ENCODE peak calls at places on chromosomes 13 and 19, in five cellular contexts. T is A549, R is GM23338, O is HepG2, D is K562. K is an unnamed sample.

GRCh38 chr13:101727118-101727517 is 274.6 kb downstream of the ITGBL1 start:
- DNase-seq in R (no peak), T (no peak), D (no peak), O (no peak), K (no peak)

GRCh38 chr19:954672-955494 is 29.0 kb downstream of the ARID3A start:
- DNase-seq in T (no peak), D (peak), R (no peak), O (no peak), K (peak)

GRCh38 chr13:95185851-95186250 is 115.4 kb downstream of the ABCC4 start:
- DNase-seq in T (no peak), R (no peak), O (no peak), D (no peak), K (no peak)

GRCh38 chr13:32720026-32720425 is 133.8 kb downstream of the PDS5B start:
- DNase-seq in D (no peak), O (no peak), T (peak), R (no peak), K (no peak)

GRCh38 chr13:71866173-71867091 is 572 bp downstream of the DACH1 start:
- DNase-seq in D (no peak), T (no peak), R (peak), O (no peak), K (no peak)

GRCh38 chr13:40624338-40624737 is 42.1 kb downstream of the FOXO1 start:
- DNase-seq in T (no peak), R (no peak), D (no peak), O (no peak), K (no peak)

GRCh38 chr13:25732146-25732865 is 319.5 kb downstream of the SHISA2 start:
- DNase-seq in R (no peak), D (no peak), T (no peak), O (no peak), K (no peak)

GRCh38 chr13:79307433-79307861 is 98.6 kb downstream of the RBM26 start:
- DNase-seq in O (peak), R (no peak), T (peak), D (no peak), K (no peak)

GRCh38 chr13:29969286-29969685 is 118.9 kb upstream of the UBL3 start:
- DNase-seq in T (no peak), O (no peak), R (no peak), D (no peak), K (no peak)

GRCh38 chr19:3125900-3126524 is 9.8 kb upstream of the GNA15 start:
- DNase-seq in R (peak), T (peak), D (peak), O (peak), K (no peak)

GRCh38 chr13:113302940-113303339 is 5.9 kb downstream of the LAMP1 start:
- DNase-seq in R (no peak), D (no peak), O (no peak), T (no peak), K (no peak)

GRCh38 chr19:29576761-29577661 is 29.1 kb upstream of the POP4 start:
- DNase-seq in T (no peak), R (no peak), D (no peak), O (no peak), K (peak)

GRCh38 chr19:29523568-29523967 is 2.2 kb upstream of the VSTM2B start:
- DNase-seq in T (no peak), O (no peak), R (no peak), D (no peak), K (no peak)

GRCh38 chr13:63124863-63125262 is 1709.2 kb upstream of the PCDH20 start:
- DNase-seq in R (peak), D (no peak), O (peak), T (peak), K (no peak)

GRCh38 chr19:19445288-19445687 is 39.8 kb downstream of the GATAD2A start:
- DNase-seq in T (no peak), R (no peak), D (no peak), O (no peak), K (no peak)

GRCh38 chr13:85853901-85854663 is 54.9 kb upstream of the SLITRK6 start:
- DNase-seq in T (no peak), O (no peak), R (peak), D (no peak), K (no peak)

GRCh38 chr13:113756441-113757097 is 2.5 kb upstream of the TMEM255B start:
- DNase-seq in T (no peak), O (no peak), R (no peak), D (no peak), K (no peak)

GRCh38 chr19:45079063-45079910 is at the start of gene GEMIN7:
- DNase-seq in D (peak), O (peak), R (peak), T (peak), K (peak)

GRCh38 chr19:18738961-18739690 is 52.0 kb downstream of the COMP start:
- DNase-seq in O (no peak), R (no peak), T (no peak), D (no peak), K (no peak)

GRCh38 chr19:3554254-3555083 is 2.9 kb downstream of the MFSD12 start:
- DNase-seq in O (no peak), R (no peak), D (no peak), T (no peak), K (no peak)

GRCh38 chr13:27011661-27012060 is 159.9 kb downstream of the USP12 start:
- DNase-seq in R (no peak), D (no peak), T (no peak), O (no peak), K (no peak)

GRCh38 chr13:74062933-74063332 is 71.3 kb downstream of the KLF12 start:
- DNase-seq in D (no peak), T (no peak), R (no peak), O (no peak), K (peak)

GRCh38 chr13:62687727-62688126 is 1272.1 kb upstream of the PCDH20 start:
- DNase-seq in D (no peak), T (no peak), R (peak), O (no peak), K (no peak)

GRCh38 chr13:21894091-21894490 is 223.2 kb downstream of the FGF9 start:
- DNase-seq in O (no peak), R (no peak), D (no peak), T (no peak), K (no peak)

GRCh38 chr13:99866781-99867180 is 104.8 kb downstream of the ZIC5 start:
- DNase-seq in T (no peak), D (no peak), R (no peak), O (no peak), K (no peak)

GRCh38 chr19:39217094-39217493 is 13.0 kb upstream of the SYCN start:
- DNase-seq in D (no peak), O (no peak), T (no peak), R (no peak), K (no peak)

GRCh38 chr19:58059003-58059671 is at the start of gene ZNF135:
- DNase-seq in O (no peak), T (no peak), D (no peak), R (peak), K (no peak)

GRCh38 chr13:113815151-113816058 is 48.5 kb downstream of the GAS6 start:
- DNase-seq in T (no peak), O (no peak), D (no peak), R (no peak), K (peak)

GRCh38 chr19:2578911-2579677 is 103.2 kb downstream of the GADD45B start:
- DNase-seq in T (peak), D (peak), O (peak), R (peak), K (no peak)

GRCh38 chr13:76632388-76633044 is 253.7 kb downstream of the KCTD12 start:
- DNase-seq in O (no peak), D (no peak), T (no peak), R (peak), K (no peak)

GRCh38 chr19:27974082-27974513 is 1238.9 kb downstream of the UQCRFS1 start:
- DNase-seq in D (peak), T (peak), O (peak), R (peak), K (peak)

GRCh38 chr19:13139633-13140311 is 10.4 kb downstream of the STX10 start:
- DNase-seq in T (no peak), D (no peak), R (no peak), O (no peak), K (no peak)

GRCh38 chr13:43195551-43195950 is 172.2 kb downstream of the DNAJC15 start:
- DNase-seq in D (no peak), O (no peak), R (peak), T (no peak), K (no peak)

GRCh38 chr13:37833411-37833810 is 36.2 kb downstream of the TRPC4 start:
- DNase-seq in T (no peak), O (no peak), R (no peak), D (no peak), K (no peak)

DNA sequence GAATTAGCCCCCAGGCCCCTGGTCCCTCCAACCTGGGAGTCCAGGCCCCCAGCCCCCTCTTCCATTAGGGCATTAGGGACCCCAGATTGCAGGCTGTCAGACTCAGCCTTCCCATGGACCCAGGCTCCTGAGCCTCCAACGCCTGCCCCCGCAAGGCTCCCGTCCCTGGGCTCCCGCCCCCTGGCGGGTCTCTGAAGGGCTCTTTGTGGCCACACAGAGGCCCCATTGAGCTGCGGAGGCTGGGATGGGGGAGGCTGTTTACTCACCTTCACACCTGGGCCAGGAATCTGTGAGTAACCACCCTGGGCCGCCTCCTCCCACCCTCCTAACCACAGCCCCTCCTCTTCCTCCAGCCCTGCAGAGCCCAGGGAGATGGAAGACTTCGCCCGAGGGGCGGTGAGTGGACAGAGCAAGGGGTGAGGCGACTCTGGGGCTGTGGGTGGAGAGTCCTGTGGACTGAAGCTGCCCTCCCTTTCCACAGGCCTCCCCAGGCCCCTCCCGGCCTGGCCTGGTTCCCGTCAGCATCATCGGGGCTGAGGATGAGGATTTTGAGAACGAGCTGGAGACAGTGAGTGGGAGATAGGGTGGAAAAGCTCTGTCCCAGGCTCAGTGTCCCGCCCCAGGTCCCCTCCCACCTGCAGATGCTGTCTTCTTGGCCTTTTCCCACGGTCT is 4.9 kb downstream of the ARHGEF1 start:
- DNase-seq in D (no peak), T (no peak), R (peak), O (peak), K (no peak)
- TF ChIP-seq JUNB in D (no peak), T (no peak), R (no peak), O (peak), K (no peak)

DNA sequence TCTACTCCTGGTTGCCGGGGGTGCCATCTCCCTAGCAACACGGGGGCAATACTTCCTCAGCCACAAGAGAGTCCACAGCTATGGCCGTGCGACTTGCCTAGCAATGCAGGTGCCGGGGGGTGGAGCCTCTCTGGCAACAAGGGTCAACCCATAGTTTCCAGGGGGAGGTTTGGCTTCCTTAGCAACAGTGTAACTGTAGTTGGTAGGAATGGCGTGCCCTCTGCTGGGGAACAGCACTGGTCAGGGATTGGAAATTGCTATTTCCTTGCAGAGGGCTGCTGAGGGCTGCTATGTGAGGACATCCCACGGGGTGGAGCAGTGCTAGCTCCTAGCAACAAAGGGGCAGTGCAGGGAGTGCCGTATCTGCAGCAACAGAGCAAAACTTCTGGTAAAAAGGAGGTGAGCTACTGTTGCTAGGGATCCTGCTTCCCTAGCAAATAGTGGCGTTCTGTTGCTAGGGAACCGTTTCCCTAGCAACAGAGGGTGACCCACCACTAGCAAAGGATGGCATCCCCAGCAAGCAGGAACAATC is 7.0 kb upstream of the TMC4 start:
- DNase-seq in R (peak), D (peak), O (peak), T (peak), K (no peak)
- TF ChIP-seq JUNB in R (no peak), D (no peak), O (no peak), T (no peak), K (no peak)

GRCh38 chr19:17616961-17617806 is 61.7 kb downstream of the COLGALT1 start:
- DNase-seq in D (peak), O (peak), T (peak), R (peak), K (no peak)
- TF ChIP-seq JUNB in D (peak), O (no peak), T (no peak), R (no peak), K (no peak)

DNA sequence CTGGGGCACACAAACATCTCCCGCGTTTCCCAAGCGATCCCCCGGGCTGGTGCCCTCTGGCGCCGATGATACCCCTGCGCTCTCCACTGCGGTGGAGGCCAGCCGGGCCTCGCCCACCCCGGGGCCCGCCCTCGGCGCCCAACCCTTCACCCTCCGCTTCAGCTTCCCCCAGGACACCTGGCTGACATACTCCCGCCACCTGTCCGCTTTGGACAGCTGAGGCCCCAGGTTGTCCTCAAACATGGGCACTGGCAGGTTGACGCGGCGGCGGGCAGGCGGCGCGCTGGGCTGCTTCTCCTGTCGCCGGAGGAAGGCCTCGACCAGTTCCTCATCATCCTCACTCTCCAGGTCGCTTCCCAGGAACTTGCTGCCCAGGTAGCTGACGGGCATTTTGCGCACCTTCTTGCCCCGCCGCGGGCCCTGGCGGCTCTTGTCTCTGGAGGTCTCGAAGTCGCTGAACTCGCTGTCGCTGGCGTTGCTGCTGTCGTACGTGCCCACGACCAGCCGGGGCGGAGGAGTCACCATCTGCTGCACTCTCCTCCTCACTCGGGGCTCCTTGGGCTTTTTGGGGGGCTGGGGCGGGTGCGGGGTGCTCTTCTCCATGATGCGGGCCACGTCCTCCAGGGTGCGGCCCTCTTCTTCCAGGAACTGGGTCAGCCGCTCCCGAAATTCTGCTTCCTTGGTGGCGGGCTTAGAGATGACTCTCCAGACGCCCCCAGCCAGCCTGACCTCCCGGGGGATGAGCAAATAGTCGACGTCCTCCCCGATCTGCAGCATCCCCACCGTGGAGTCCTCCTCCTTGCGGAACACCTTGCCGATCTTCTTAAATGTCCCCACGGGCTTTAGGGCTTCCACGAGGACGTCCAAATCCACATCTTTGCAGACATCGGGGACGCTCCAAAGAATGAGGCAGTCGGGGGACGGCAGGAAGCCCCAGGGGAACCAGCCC is 1.1 kb downstream of the CCDC8 start:
- DNase-seq in T (no peak), D (peak), O (no peak), R (no peak), K (no peak)
- TF ChIP-seq JUNB in T (no peak), D (no peak), O (no peak), R (no peak), K (no peak)

DNA sequence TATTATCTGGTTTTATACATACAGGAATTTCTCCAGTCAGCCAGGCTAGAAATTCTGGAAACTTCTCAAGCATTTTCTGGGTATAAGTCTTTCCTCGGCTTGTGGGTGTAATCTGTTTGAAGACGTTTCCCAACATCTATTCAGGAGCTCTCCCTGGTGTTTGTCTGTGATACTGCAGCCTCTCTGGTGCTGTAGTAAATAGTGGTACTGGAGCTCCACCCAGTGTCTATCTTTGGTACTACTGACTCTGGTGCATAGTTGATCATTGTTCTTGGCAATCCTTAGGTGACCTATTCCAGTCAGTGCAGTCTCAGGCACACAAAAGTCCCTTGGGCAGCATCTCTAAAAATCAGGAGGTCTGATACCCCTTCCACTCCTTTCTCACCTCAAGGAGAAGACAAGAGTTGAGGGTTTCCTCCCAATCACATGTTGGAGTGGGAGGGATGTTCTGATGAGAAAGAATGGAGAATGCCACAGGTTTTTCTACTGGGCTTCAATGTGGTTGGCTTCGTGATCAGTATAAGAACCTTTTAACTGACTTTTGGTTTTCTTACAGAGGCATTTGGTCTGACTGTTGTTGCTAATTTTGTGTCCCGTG is 115.5 kb downstream of the CYSLTR2 start:
- DNase-seq in D (peak), T (peak), R (peak), O (peak), K (peak)
- TF ChIP-seq JUNB in D (no peak), T (no peak), R (no peak), O (no peak), K (no peak)

DNA sequence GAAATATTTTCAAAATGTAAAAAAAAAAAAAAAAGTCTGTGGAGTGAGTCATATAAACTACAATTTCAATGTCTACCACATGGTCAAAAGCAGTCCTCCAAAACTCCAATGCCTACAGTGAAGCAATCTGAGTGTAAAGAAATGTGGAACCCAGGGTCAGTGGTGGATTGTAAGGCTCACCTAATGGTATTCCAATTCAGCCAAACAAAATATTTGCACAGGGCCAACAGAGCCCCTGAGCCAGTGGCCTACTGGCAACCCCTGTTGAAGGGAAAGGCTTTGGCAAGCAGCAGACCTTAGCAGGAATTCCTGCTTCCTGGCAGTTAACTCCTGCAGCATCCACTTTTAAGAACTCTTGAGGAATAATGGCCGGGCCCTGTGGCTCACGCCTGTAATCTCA is 3.4 kb downstream of the DNMT1 start:
- DNase-seq in R (no peak), T (peak), D (no peak), O (peak), K (no peak)
- TF ChIP-seq JUNB in R (no peak), T (no peak), D (no peak), O (no peak), K (no peak)

GRCh38 chr13:49553888-49554287 is 31.5 kb downstream of the RCBTB1 start:
- DNase-seq in D (no peak), T (no peak), O (no peak), R (no peak), K (no peak)

GRCh38 chr13:49545661-49546060 is 39.7 kb downstream of the RCBTB1 start:
- DNase-seq in D (no peak), O (no peak), R (no peak), T (no peak), K (no peak)

GRCh38 chr13:49546559-49546958 is 38.8 kb downstream of the RCBTB1 start:
- DNase-seq in O (no peak), D (no peak), R (no peak), T (no peak), K (no peak)

GRCh38 chr13:49551245-49551644 is 34.1 kb downstream of the RCBTB1 start:
- DNase-seq in T (no peak), R (no peak), D (no peak), O (no peak), K (no peak)

DNA sequence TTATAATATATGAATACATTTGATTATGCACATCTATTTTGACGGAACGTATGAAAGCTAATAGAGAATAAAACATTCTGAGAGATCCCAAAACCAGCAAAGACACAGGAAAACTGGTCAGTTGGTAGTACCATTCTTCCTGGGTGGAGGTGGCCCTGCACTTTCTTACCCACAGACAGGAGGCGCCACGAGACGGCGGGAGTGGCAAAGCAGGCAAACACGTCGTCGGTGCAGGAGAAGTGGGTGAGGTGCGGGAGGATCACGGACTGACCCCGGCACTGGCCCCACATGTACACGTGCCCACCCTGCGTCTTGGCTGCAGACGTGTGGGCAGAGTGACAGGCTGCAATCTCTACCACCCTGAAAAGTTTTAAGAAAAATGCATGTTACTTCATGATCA is 36.1 kb downstream of the RCBTB1 start:
- DNase-seq in R (peak), D (no peak), T (no peak), O (no peak), K (no peak)
- TF ChIP-seq JUNB in R (no peak), D (no peak), T (no peak), O (no peak), K (no peak)